ENCODE peak calls at places on chromosome 3, in ten cellular contexts. Y is CD4-positive, alpha-beta T cell; Z is activated T-cell treated with anti-CD3 and anti-CD28 coated beads, Interleukin-2, amount 50 U/mL, for 4 hours; Q is IMR-90; V is activated gamma-delta T cell treated with Interleukin-2 at 50 U/mL for 16 hours; D is AG08395; A is Right ventricle myocardium superior; J is hepatic stellate cell; E is heart right ventricle; I is mesendoderm. S is an unnamed sample.
A peak's percentile ranks its signal among the peaks of the same experiment; 100 is the strongest.

GRCh38 chr3:66303556-66303955 is 82.8 kb downstream of the SLC25A26 start:
- DNase-seq in V (peak; percentile 55), A (no peak), J (no peak), D (no peak), E (no peak), I (no peak), Y (peak; percentile 45), Q (no peak), Z (peak; percentile 35), S (no peak)

GRCh38 chr3:152382312-152383135 is 113.8 kb downstream of the MBNL1 start:
- DNase-seq in D (no peak), I (no peak), V (no peak), E (no peak), Z (no peak), J (no peak), A (no peak), Q (no peak), Y (no peak), S (no peak)

GRCh38 chr3:45179163-45179562 is 33.0 kb upstream of the CDCP1 start:
- DNase-seq in Y (no peak), J (no peak), Q (no peak), I (peak; percentile 42), A (no peak), D (no peak), E (no peak), V (no peak), Z (no peak), S (no peak)

GRCh38 chr3:111598139-111598538 is 3.0 kb upstream of the ZBED2 start:
- DNase-seq in J (no peak), Y (no peak), V (no peak), Q (no peak), I (no peak), Z (no peak), D (no peak), A (no peak), E (no peak), S (no peak)

GRCh38 chr3:164326714-164327113 is 751.6 kb downstream of the SI start:
- DNase-seq in D (no peak), J (no peak), A (no peak), V (no peak), Q (no peak), Z (no peak), E (no peak), Y (no peak), I (peak; percentile 55), S (no peak)

GRCh38 chr3:32885283-32885935 is 66.0 kb upstream of the CCR4 start:
- DNase-seq in J (no peak), Y (no peak), Q (no peak), V (no peak), A (no peak), D (no peak), I (no peak), Z (no peak), E (no peak), S (no peak)

GRCh38 chr3:7489417-7489816 is 628.5 kb downstream of the GRM7 start:
- DNase-seq in A (no peak), J (no peak), Z (no peak), I (no peak), V (no peak), Q (no peak), D (no peak), E (no peak), Y (no peak), S (no peak)

GRCh38 chr3:188000361-188000861 is 153.5 kb upstream of the LPP start:
- DNase-seq in D (no peak), J (no peak), A (no peak), Z (peak; percentile 15), Y (no peak), I (no peak), Q (no peak), E (no peak), V (peak; percentile 17), S (no peak)

GRCh38 chr3:37024820-37025405 is 31.6 kb downstream of the MLH1 start:
- DNase-seq in E (no peak), Q (no peak), I (no peak), A (no peak), D (no peak), Z (no peak), Y (no peak), J (no peak), V (no peak), S (no peak)

GRCh38 chr3:156763931-156764720 is 62.0 kb upstream of the LEKR1 start:
- DNase-seq in J (no peak), E (no peak), V (no peak), D (no peak), A (no peak), I (no peak), Q (no peak), Z (no peak), Y (no peak), S (no peak)

GRCh38 chr3:188431553-188431952 is 277.6 kb downstream of the LPP start:
- DNase-seq in Q (peak; percentile 51), E (no peak), Z (no peak), A (no peak), I (no peak), Y (no peak), D (peak; percentile 35), V (no peak), J (peak; percentile 2), S (no peak)

S was measured in H7.